ENCODE peak calls at places on chromosome 17, in five cellular contexts. One of them, this sample, is unnamed. For H3K4me1, the result is how much of the 10 kb centered on the place peaks cover.

GRCh38 chr17:15233022-15233805 is 31.9 kb downstream of the PMP22 start:
- DNase-seq in H9: peak
- DNase-seq in psoas muscle: no peak
- DNase-seq in left ventricle myocardium inferior: no peak
- DNase-seq in ascending aorta: no peak
- DNase-seq in this sample: no peak

GRCh38 chr17:72619976-72620650 is 472.4 kb downstream of the SLC39A11 start:
- DNase-seq in psoas muscle: no peak
- DNase-seq in ascending aorta: no peak
- DNase-seq in left ventricle myocardium inferior: no peak
- DNase-seq in H9: no peak
- DNase-seq in this sample: no peak

GRCh38 chr17:81258292-81258691 is 19.2 kb downstream of the NDUFAF8 start:
- DNase-seq in ascending aorta: no peak
- DNase-seq in left ventricle myocardium inferior: no peak
- DNase-seq in H9: peak
- DNase-seq in psoas muscle: no peak
- DNase-seq in this sample: no peak

GRCh38 chr17:7136266-7136877 is 21.8 kb upstream of the ASGR2 start:
- DNase-seq in left ventricle myocardium inferior: peak
- DNase-seq in ascending aorta: no peak
- DNase-seq in psoas muscle: peak
- DNase-seq in H9: no peak
- DNase-seq in this sample: peak

GRCh38 chr17:6104956-6105355 is 34.8 kb downstream of the WSCD1 start:
- DNase-seq in ascending aorta: no peak
- DNase-seq in psoas muscle: no peak
- DNase-seq in H9: no peak
- DNase-seq in left ventricle myocardium inferior: no peak
- DNase-seq in this sample: no peak

GRCh38 chr17:33989357-33990148 is 265.5 kb upstream of the CCL2 start:
- DNase-seq in psoas muscle: no peak
- DNase-seq in ascending aorta: no peak
- DNase-seq in H9: peak
- DNase-seq in left ventricle myocardium inferior: no peak
- DNase-seq in this sample: no peak

GRCh38 chr17:29143894-29144293 is 36.3 kb downstream of the MYO18A start:
- DNase-seq in ascending aorta: no peak
- DNase-seq in left ventricle myocardium inferior: no peak
- DNase-seq in H9: peak
- DNase-seq in psoas muscle: peak
- DNase-seq in this sample: no peak

GRCh38 chr17:47804461-47804860 is 17.1 kb downstream of the OSBPL7 start:
- DNase-seq in psoas muscle: no peak
- DNase-seq in H9: no peak
- DNase-seq in left ventricle myocardium inferior: no peak
- DNase-seq in ascending aorta: no peak
- DNase-seq in this sample: no peak

GRCh38 chr17:50855708-50856330 is 10.3 kb downstream of the TOB1 start:
- DNase-seq in psoas muscle: no peak
- DNase-seq in H9: no peak
- DNase-seq in left ventricle myocardium inferior: no peak
- DNase-seq in ascending aorta: no peak
- DNase-seq in this sample: no peak

GRCh38 chr17:81697261-81698044 is 5.7 kb upstream of the MRPL12 start:
- DNase-seq in left ventricle myocardium inferior: no peak
- DNase-seq in psoas muscle: no peak
- DNase-seq in ascending aorta: no peak
- DNase-seq in H9: no peak
- DNase-seq in this sample: no peak

GRCh38 chr17:72931163-72931562 is 161.3 kb downstream of the SLC39A11 start:
- DNase-seq in psoas muscle: no peak
- DNase-seq in left ventricle myocardium inferior: no peak
- DNase-seq in ascending aorta: no peak
- DNase-seq in H9: peak
- DNase-seq in this sample: no peak

GRCh38 chr17:8462564-8462963 is 26.9 kb downstream of the NDEL1 start:
- DNase-seq in ascending aorta: no peak
- DNase-seq in H9: no peak
- DNase-seq in psoas muscle: no peak
- DNase-seq in left ventricle myocardium inferior: no peak
- DNase-seq in this sample: no peak

GRCh38 chr17:40090234-40091111 is 9.9 kb downstream of the NR1D1 start:
- DNase-seq in left ventricle myocardium inferior: no peak
- DNase-seq in ascending aorta: no peak
- DNase-seq in psoas muscle: no peak
- DNase-seq in H9: no peak
- DNase-seq in this sample: peak

GRCh38 chr17:15470536-15470935 is 3.1 kb upstream of the CDRT4 start:
- DNase-seq in psoas muscle: no peak
- DNase-seq in H9: no peak
- DNase-seq in ascending aorta: no peak
- DNase-seq in left ventricle myocardium inferior: no peak
- DNase-seq in this sample: no peak

GRCh38 chr17:82175166-82175565 is 37.5 kb downstream of the CCDC57 start:
- DNase-seq in left ventricle myocardium inferior: no peak
- DNase-seq in ascending aorta: no peak
- DNase-seq in H9: peak
- DNase-seq in psoas muscle: no peak
- DNase-seq in this sample: no peak

GRCh38 chr17:9087921-9088320 is 66.6 kb downstream of the NTN1 start:
- DNase-seq in ascending aorta: no peak
- DNase-seq in psoas muscle: no peak
- DNase-seq in left ventricle myocardium inferior: no peak
- DNase-seq in H9: no peak
- DNase-seq in this sample: no peak

GRCh38 chr17:74546586-74546985 is 671 bp upstream of the CD300C start:
- DNase-seq in ascending aorta: no peak
- DNase-seq in psoas muscle: no peak
- DNase-seq in H9: no peak
- DNase-seq in left ventricle myocardium inferior: no peak
- DNase-seq in this sample: no peak

GRCh38 chr17:64092952-64093451 is 36.9 kb downstream of the ERN1 start:
- DNase-seq in H9: no peak
- DNase-seq in psoas muscle: no peak
- DNase-seq in ascending aorta: no peak
- DNase-seq in left ventricle myocardium inferior: no peak
- DNase-seq in this sample: peak

GRCh38 chr17:71458322-71458721 is 662.5 kb upstream of the SOX9 start:
- DNase-seq in ascending aorta: no peak
- DNase-seq in left ventricle myocardium inferior: no peak
- DNase-seq in psoas muscle: no peak
- DNase-seq in H9: no peak
- DNase-seq in this sample: no peak

GRCh38 chr17:63039899-63040602 is 74.0 kb downstream of the TANC2 start:
- DNase-seq in H9: no peak
- DNase-seq in left ventricle myocardium inferior: no peak
- DNase-seq in ascending aorta: no peak
- DNase-seq in psoas muscle: no peak
- DNase-seq in this sample: no peak

GRCh38 chr17:80847506-80848230 is 144.0 kb upstream of the CHMP6 start:
- DNase-seq in ascending aorta: no peak
- DNase-seq in left ventricle myocardium inferior: no peak
- DNase-seq in psoas muscle: no peak
- DNase-seq in H9: no peak
- DNase-seq in this sample: no peak

GRCh38 chr17:62895650-62896301 is 70.3 kb upstream of the TANC2 start:
- DNase-seq in ascending aorta: no peak
- DNase-seq in left ventricle myocardium inferior: no peak
- DNase-seq in H9: no peak
- DNase-seq in psoas muscle: no peak
- DNase-seq in this sample: no peak

GRCh38 chr17:70185280-70185679 is 15.9 kb downstream of the KCNJ2 start:
- DNase-seq in ascending aorta: no peak
- DNase-seq in psoas muscle: no peak
- DNase-seq in left ventricle myocardium inferior: no peak
- DNase-seq in H9: no peak
- DNase-seq in this sample: no peak

GRCh38 chr17:9684955-9685621 is 39.8 kb downstream of the USP43 start:
- DNase-seq in H9: no peak
- DNase-seq in ascending aorta: no peak
- DNase-seq in psoas muscle: no peak
- DNase-seq in left ventricle myocardium inferior: no peak
- DNase-seq in this sample: no peak

GRCh38 chr17:45243750-45244149 is 18.1 kb downstream of the SPATA32 start:
- DNase-seq in H9: no peak
- DNase-seq in psoas muscle: no peak
- DNase-seq in ascending aorta: no peak
- DNase-seq in left ventricle myocardium inferior: no peak
- DNase-seq in this sample: no peak

GRCh38 chr17:45241315-45242011 is 19.8 kb downstream of the FMNL1 start:
- DNase-seq in left ventricle myocardium inferior: no peak
- DNase-seq in psoas muscle: no peak
- DNase-seq in H9: peak
- DNase-seq in ascending aorta: no peak
- DNase-seq in this sample: no peak

GRCh38 chr17:45244725-45245656 is 16.9 kb downstream of the SPATA32 start:
- DNase-seq in psoas muscle: no peak
- DNase-seq in left ventricle myocardium inferior: no peak
- DNase-seq in ascending aorta: no peak
- DNase-seq in H9: no peak
- DNase-seq in this sample: no peak

GRCh38 chr17:45240905-45241314 is 19.2 kb downstream of the FMNL1 start:
- DNase-seq in psoas muscle: no peak
- DNase-seq in ascending aorta: no peak
- DNase-seq in left ventricle myocardium inferior: no peak
- DNase-seq in H9: no peak
- DNase-seq in this sample: no peak

DNA sequence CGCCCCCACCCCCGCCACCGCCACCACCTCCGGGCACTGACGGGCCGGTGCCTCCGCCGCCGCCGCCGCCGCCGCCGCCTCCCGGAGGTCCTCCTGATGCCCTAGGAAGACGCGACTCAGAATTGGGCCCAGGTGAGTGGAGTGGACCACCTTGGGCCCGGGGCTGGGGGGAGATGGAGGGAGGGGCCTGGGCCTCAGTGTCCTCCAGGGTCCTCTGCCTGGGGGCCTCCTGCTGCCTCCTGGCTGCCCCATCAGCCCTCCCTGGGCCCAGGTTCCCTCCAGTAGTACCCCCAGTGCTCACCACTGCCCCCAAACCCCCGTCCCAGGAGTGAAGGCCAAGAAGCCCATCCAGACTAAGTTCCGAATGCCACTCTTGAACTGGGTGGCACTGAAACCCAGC is 19.9 kb downstream of the SPATA32 start:
- DNase-seq in ascending aorta: no peak
- DNase-seq in H9: no peak
- DNase-seq in psoas muscle: no peak
- DNase-seq in left ventricle myocardium inferior: no peak
- DNase-seq in this sample: no peak
- H3K4me1 ChIP-seq in ascending aorta: under half
- H3K4me1 ChIP-seq in H9: under half
- H3K4me1 ChIP-seq in psoas muscle: under half
- H3K4me1 ChIP-seq in left ventricle myocardium inferior: under half
- H3K4me1 ChIP-seq in this sample: under half

DNA sequence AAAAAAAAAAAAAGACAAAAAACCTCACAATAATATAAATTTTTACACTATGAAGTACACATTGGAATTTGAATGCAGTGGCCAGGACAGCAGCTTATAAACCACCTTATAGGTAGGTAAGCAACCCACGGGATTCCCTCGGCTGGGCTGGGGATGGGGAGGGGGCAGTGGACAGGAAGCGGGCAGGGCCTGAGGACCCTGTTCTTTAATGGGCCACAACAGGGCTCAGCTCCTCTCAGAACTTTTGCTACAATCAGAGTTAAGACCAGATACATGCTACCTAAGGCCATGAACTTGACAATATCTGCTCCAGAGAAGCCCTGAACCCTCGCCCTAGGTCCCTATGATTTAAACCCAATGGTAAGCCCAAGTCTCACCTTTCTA is 25.1 kb downstream of the STAT5A start:
- DNase-seq in ascending aorta: no peak
- DNase-seq in H9: no peak
- DNase-seq in psoas muscle: no peak
- DNase-seq in left ventricle myocardium inferior: no peak
- DNase-seq in this sample: no peak
- H3K4me1 ChIP-seq in ascending aorta: under half
- H3K4me1 ChIP-seq in H9: under half
- H3K4me1 ChIP-seq in psoas muscle: under half
- H3K4me1 ChIP-seq in left ventricle myocardium inferior: half or more
- H3K4me1 ChIP-seq in this sample: under half

GRCh38 chr17:77449908-77450741 is 309.4 kb downstream of the SEC14L1 start:
- DNase-seq in psoas muscle: peak
- DNase-seq in ascending aorta: no peak
- DNase-seq in H9: peak
- DNase-seq in left ventricle myocardium inferior: peak
- DNase-seq in this sample: peak
- H3K4me1 ChIP-seq in psoas muscle: under half
- H3K4me1 ChIP-seq in ascending aorta: under half
- H3K4me1 ChIP-seq in H9: under half
- H3K4me1 ChIP-seq in left ventricle myocardium inferior: half or more
- H3K4me1 ChIP-seq in this sample: half or more

GRCh38 chr17:57915532-57915931 is 39.7 kb downstream of the CUEDC1 start:
- DNase-seq in left ventricle myocardium inferior: no peak
- DNase-seq in psoas muscle: no peak
- DNase-seq in H9: no peak
- DNase-seq in ascending aorta: no peak
- DNase-seq in this sample: no peak

GRCh38 chr17:57919912-57920311 is 35.3 kb downstream of the CUEDC1 start:
- DNase-seq in H9: no peak
- DNase-seq in ascending aorta: no peak
- DNase-seq in psoas muscle: no peak
- DNase-seq in left ventricle myocardium inferior: no peak
- DNase-seq in this sample: no peak

GRCh38 chr17:57916925-57917858 is 38.0 kb downstream of the CUEDC1 start:
- DNase-seq in psoas muscle: no peak
- DNase-seq in H9: no peak
- DNase-seq in left ventricle myocardium inferior: peak
- DNase-seq in ascending aorta: no peak
- DNase-seq in this sample: no peak

GRCh38 chr17:57915980-57916757 is 39.0 kb downstream of the CUEDC1 start:
- DNase-seq in ascending aorta: no peak
- DNase-seq in H9: peak
- DNase-seq in left ventricle myocardium inferior: no peak
- DNase-seq in psoas muscle: no peak
- DNase-seq in this sample: no peak

DNA sequence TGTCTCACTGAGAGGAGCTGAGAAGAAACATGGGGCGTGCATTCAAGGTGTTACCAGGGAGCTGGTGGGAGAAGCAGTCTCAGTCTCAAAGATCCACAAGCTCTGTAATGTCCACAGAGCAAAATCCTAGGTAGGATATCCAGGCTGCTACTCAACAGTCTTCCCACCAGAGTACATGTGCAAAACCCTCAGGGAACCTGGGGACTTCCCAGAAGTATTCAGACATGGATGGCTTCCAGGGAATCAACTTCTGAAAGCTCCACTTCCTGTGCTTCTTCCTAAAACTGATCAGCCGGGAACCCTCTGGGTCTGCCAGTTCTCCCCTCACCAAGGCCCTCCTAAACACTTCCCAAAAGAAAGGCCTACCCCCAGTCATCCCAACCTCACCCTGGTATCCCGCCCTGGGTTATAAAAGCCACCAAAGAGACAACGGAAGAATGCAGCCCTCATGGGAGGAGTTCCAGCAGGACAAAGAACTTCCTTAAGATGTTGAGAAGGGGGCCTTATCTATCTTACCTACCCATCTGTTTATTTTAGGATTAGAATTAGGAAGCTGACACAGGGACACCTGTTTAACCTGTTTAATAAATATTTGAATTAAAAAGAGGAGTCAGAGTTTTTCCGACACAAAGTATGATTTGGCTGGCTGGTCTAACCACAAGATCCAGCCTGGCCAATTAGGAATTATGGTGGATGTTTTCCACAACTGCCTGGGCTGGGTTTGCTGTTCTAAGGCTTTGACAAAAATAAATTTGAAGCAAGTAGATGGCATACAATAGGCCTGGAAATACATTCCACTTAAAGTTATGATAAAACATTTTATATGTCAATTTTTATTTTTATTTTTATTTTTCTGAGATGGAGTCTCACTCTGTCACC is 37.0 kb downstream of the CUEDC1 start:
- DNase-seq in left ventricle myocardium inferior: no peak
- DNase-seq in H9: no peak
- DNase-seq in psoas muscle: no peak
- DNase-seq in ascending aorta: no peak
- DNase-seq in this sample: no peak
- H3K4me1 ChIP-seq in left ventricle myocardium inferior: half or more
- H3K4me1 ChIP-seq in H9: under half
- H3K4me1 ChIP-seq in psoas muscle: half or more
- H3K4me1 ChIP-seq in ascending aorta: under half
- H3K4me1 ChIP-seq in this sample: under half